ENCODE peak calls at places on chromosomes 11 and 22, in ten cellular contexts. A, P, H, R, B, O, S, Y, N and V are unnamed samples.
A peak's percentile ranks its signal among the peaks of the same experiment; 100 is the strongest.

GRCh38 chr11:120810251-120810650 is 213.7 kb upstream of the TBCEL start:
- DNase-seq in Y (no peak), N (no peak), S (peak; percentile 18), O (no peak), A (no peak), P (no peak), R (no peak), H (no peak), B (no peak), V (no peak)

GRCh38 chr22:23233746-23234408 is 53.6 kb downstream of the BCR start:
- DNase-seq in N (peak; percentile 46), O (no peak), P (no peak), S (peak; percentile 69), A (peak; percentile 76), H (no peak), B (no peak), Y (no peak), R (no peak), V (no peak)

GRCh38 chr22:39254122-39254521 is 9.3 kb upstream of the PDGFB start:
- DNase-seq in Y (no peak), S (no peak), H (no peak), P (no peak), R (no peak), O (no peak), B (no peak), A (no peak), N (peak; percentile 62), V (no peak)

GRCh38 chr22:41488076-41488475 is 19.2 kb downstream of the ACO2 start:
- DNase-seq in O (no peak), R (no peak), P (no peak), Y (no peak), S (no peak), B (no peak), A (no peak), H (no peak), N (no peak), V (no peak)

GRCh38 chr11:33802414-33802950 is 28.2 kb upstream of the FBXO3 start:
- DNase-seq in Y (peak; percentile 42), S (peak; percentile 89), N (peak; percentile 36), P (no peak), B (peak; percentile 7), H (peak; percentile 72), R (peak; percentile 31), A (peak; percentile 62), O (peak; percentile 82), V (no peak)

GRCh38 chr11:38498721-38499120 is 1900.7 kb upstream of the RAG2 start:
- DNase-seq in A (no peak), B (no peak), P (no peak), H (no peak), S (no peak), N (no peak), O (no peak), Y (no peak), R (no peak), V (no peak)

GRCh38 chr11:125244166-125244565 is 79.6 kb downstream of the PKNOX2 start:
- DNase-seq in Y (no peak), O (no peak), R (peak; percentile 37), A (no peak), P (no peak), H (no peak), B (no peak), S (no peak), N (no peak), V (no peak)

GRCh38 chr11:35174666-35175065 is 35.7 kb downstream of the CD44 start:
- DNase-seq in N (no peak), H (peak; percentile 36), P (no peak), R (no peak), A (no peak), S (peak; percentile 68), O (no peak), B (no peak), Y (no peak), V (no peak)

GRCh38 chr11:60764879-60765278 is 8.2 kb downstream of the MS4A15 start:
- DNase-seq in P (no peak), A (no peak), N (no peak), S (no peak), R (no peak), O (no peak), H (no peak), B (no peak), Y (peak; percentile 14), V (no peak)

GRCh38 chr11:134583397-134583990 is 171.5 kb upstream of the B3GAT1 start:
- DNase-seq in O (no peak), B (no peak), S (no peak), R (no peak), N (no peak), A (no peak), Y (no peak), P (no peak), H (no peak), V (no peak)

GRCh38 chr11:116825434-116825833 is 2.3 kb upstream of the APOA4 start:
- DNase-seq in O (no peak), P (no peak), Y (no peak), H (no peak), S (no peak), B (no peak), A (no peak), R (no peak), N (no peak), V (no peak)

GRCh38 chr22:47205562-47205961 is 443.1 kb downstream of the TBC1D22A start:
- DNase-seq in O (no peak), Y (no peak), N (no peak), S (no peak), B (no peak), A (no peak), P (no peak), H (no peak), R (no peak), V (no peak)

GRCh38 chr22:50016308-50016987 is 3.9 kb upstream of the IL17REL start:
- DNase-seq in H (no peak), N (no peak), O (no peak), A (no peak), P (no peak), R (peak; percentile 15), S (no peak), B (no peak), Y (peak; percentile 19), V (no peak)

GRCh38 chr11:60951909-60952741 is at the start of gene SLC15A3:
- DNase-seq in Y (peak; percentile 87), R (peak; percentile 62), P (no peak), S (peak; percentile 49), N (peak; percentile 61), B (peak; percentile 86), A (peak; percentile 83), H (peak; percentile 37), O (no peak), V (peak; percentile 76)

GRCh38 chr11:27362749-27363575 is at the start of gene CCDC34:
- DNase-seq in P (peak; percentile 74), A (peak; percentile 95), S (peak; percentile 97), Y (peak; percentile 91), H (peak; percentile 90), N (peak; percentile 91), B (peak; percentile 97), R (peak; percentile 94), O (peak; percentile 93), V (peak; percentile 95)

GRCh38 chr11:94834931-94835330 is 66.8 kb downstream of the AMOTL1 start:
- DNase-seq in B (no peak), Y (no peak), A (no peak), S (peak; percentile 33), H (peak; percentile 32), P (no peak), R (no peak), N (no peak), O (no peak), V (no peak)

GRCh38 chr11:85536438-85536837 is 90.7 kb downstream of the DLG2 start:
- DNase-seq in H (no peak), N (no peak), A (no peak), P (no peak), B (no peak), R (no peak), Y (no peak), S (no peak), O (no peak), V (no peak)

GRCh38 chr11:129077191-129077590 is 114.9 kb downstream of the ARHGAP32 start:
- DNase-seq in R (no peak), S (no peak), H (no peak), P (no peak), B (no peak), A (no peak), Y (no peak), N (no peak), O (no peak), V (no peak)

GRCh38 chr22:29605236-29605850 is 1.9 kb downstream of the NF2 start:
- DNase-seq in R (no peak), N (no peak), P (no peak), O (no peak), A (no peak), Y (no peak), S (no peak), B (no peak), H (no peak), V (no peak)
- H3K4me1 ChIP-seq in R (peaks cover 11% of the 10 kb centered on the region), N (peaks cover 6% of the 10 kb centered on the region), P (peaks cover 8% of the 10 kb centered on the region), O (peaks cover 2% of the 10 kb centered on the region), A (peaks cover 19% of the 10 kb centered on the region), Y (peaks cover 19% of the 10 kb centered on the region), S (peaks cover 7% of the 10 kb centered on the region), B (peaks cover 11% of the 10 kb centered on the region), H (peaks cover 40% of the 10 kb centered on the region), V (no peaks in the 10 kb centered on the region)

GRCh38 chr11:20601221-20601914 is 2.0 kb downstream of the SLC6A5 start:
- DNase-seq in A (no peak), O (no peak), Y (no peak), H (no peak), R (no peak), P (no peak), S (no peak), N (no peak), B (no peak), V (no peak)
- H3K4me3 ChIP-seq in A (no peak overlapping the region), O (peak overlapping the region; percentile 30), Y (no peak overlapping the region), H (no peak overlapping the region), R (no peak overlapping the region), P (no peak overlapping the region), S (no peak overlapping the region), N (no peak overlapping the region), B (no peak overlapping the region), V (no peak overlapping the region)

DNA sequence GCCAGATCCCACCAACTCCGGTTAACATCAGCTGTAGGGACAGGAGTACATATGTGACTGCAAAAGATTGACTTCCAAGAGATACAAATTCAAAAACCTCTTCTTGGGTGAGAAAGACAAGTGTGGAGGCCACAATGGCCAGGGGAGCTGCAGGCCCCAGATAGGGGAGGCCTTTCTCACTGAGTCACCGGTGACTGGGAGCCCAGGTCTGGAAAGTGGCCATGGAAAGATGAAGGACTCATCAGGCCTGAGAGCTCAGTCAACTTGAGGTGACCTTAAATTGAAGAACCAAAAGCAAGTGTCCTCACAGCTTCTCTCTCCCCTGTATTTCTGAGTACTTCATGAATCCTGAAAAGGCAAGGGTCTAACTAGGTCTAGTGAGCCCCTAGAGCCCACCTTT is 90.4 kb upstream of the CLPB start:
- DNase-seq in Y (no peak), P (no peak), R (no peak), A (no peak), S (no peak), B (no peak), N (no peak), H (no peak), O (no peak), V (no peak)
- H3K4me1 ChIP-seq in Y (peaks cover 4% of the 10 kb centered on the region), P (peaks cover 7% of the 10 kb centered on the region), R (no peaks in the 10 kb centered on the region), A (no peaks in the 10 kb centered on the region), S (no peaks in the 10 kb centered on the region), B (no peaks in the 10 kb centered on the region), N (no peaks in the 10 kb centered on the region), H (no peaks in the 10 kb centered on the region), O (no peaks in the 10 kb centered on the region), V (no peaks in the 10 kb centered on the region)

DNA sequence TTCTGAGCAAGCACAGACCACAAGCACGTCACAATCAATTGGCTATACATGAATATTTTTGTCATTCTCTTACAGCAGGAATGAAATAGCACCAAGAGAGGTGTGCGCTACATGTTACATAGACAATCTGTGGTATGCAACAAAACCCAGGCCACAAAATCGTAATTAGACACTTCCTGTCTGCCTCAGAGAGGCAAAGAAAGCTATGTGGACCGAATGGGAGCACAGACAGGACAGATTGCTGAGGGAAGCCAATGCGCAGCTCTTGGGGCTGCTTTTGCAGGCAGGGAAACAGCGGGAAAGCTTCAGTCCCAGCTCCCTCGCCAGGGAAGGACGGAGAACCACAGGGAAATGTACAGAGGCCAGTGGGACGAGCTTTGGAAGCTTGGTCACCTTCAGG is 40.9 kb downstream of the SERPINH1 start:
- DNase-seq in P (no peak), A (no peak), S (peak; percentile 60), R (no peak), Y (no peak), H (peak; percentile 21), O (no peak), B (no peak), N (no peak), V (no peak)
- H3K4me3 ChIP-seq in P (no peak overlapping the region), A (no peak overlapping the region), S (no peak overlapping the region), R (no peak overlapping the region), Y (no peak overlapping the region), H (no peak overlapping the region), O (no peak overlapping the region), B (no peak overlapping the region), N (no peak overlapping the region), V (no peak overlapping the region)